ENCODE peak calls at places on chromosome 12, in ten cellular contexts. K is PC-3; J is mesothelial cell of epicardium; T is EL; Y is stimulated activated naive CD8-positive, alpha-beta T cell treated with anti-CD3 and anti-CD28 coated beads, Interleukin-15, Interleukin-2, amounts not matched to agents 100 U/mL and 50 U/mL, for 24 hours; A is fibroblast of lung; G is stimulated activated CD4-positive, alpha-beta T cell treated with anti-CD3 and anti-CD28 coated beads, Interleukin-2, amount 100 ng/mL, for 48 hours; I is fibroblast of pulmonary artery; S is stimulated activated CD8-positive, alpha-beta memory T cell treated with anti-CD3 and anti-CD28 coated beads, Interleukin-7, amount 100 ng/mL, for 4 hours; M is HEK293T. W is an unnamed sample.

GRCh38 chr12:128091931-128092330 is 175.0 kb upstream of the TMEM132C start:
- DNase-seq in K (no peak), J (no peak), M (no peak), A (no peak), T (no peak), S (no peak), G (no peak), Y (no peak), I (no peak), W (no peak)

GRCh38 chr12:100254876-100255275 is 12.0 kb downstream of the DEPDC4 start:
- DNase-seq in J (no peak), K (no peak), A (no peak), I (peak), G (no peak), M (no peak), T (peak), Y (no peak), S (no peak), W (no peak)

GRCh38 chr12:6390084-6390799 is 6.3 kb downstream of the LTBR start:
- DNase-seq in G (no peak), J (no peak), K (no peak), T (no peak), A (no peak), M (peak), I (no peak), Y (no peak), S (no peak), W (no peak)

GRCh38 chr12:3224530-3224903 is 147.3 kb downstream of the TSPAN9 start:
- DNase-seq in K (no peak), T (no peak), J (no peak), Y (no peak), M (no peak), S (no peak), A (no peak), G (no peak), I (no peak), W (peak)

GRCh38 chr12:4281173-4281654 is 7.7 kb downstream of the CCND2 start:
- DNase-seq in S (no peak), M (no peak), K (no peak), A (no peak), G (no peak), J (no peak), T (no peak), I (no peak), Y (no peak), W (no peak)

GRCh38 chr12:66120477-66120876 is 10.1 kb downstream of the LLPH start:
- DNase-seq in G (no peak), I (no peak), A (no peak), K (no peak), Y (no peak), S (no peak), M (no peak), T (no peak), J (no peak), W (no peak)

GRCh38 chr12:49367381-49368239 is at the start of gene SPATS2:
- DNase-seq in J (no peak), Y (no peak), G (no peak), K (no peak), M (no peak), S (peak), A (peak), T (peak), I (peak), W (peak)

GRCh38 chr12:88520436-88520820 is 59.8 kb downstream of the KITLG start:
- DNase-seq in G (no peak), J (no peak), K (no peak), I (peak), T (no peak), Y (no peak), S (no peak), A (peak), M (no peak), W (no peak)

GRCh38 chr12:121792607-121793500 is 634 bp downstream of the RHOF start:
- DNase-seq in J (no peak), M (no peak), A (no peak), I (no peak), K (peak), T (no peak), G (peak), S (no peak), Y (peak), W (peak)

GRCh38 chr12:82486524-82487235 is 128.4 kb downstream of the METTL25 start:
- DNase-seq in M (no peak), K (peak), G (no peak), T (no peak), Y (no peak), I (peak), J (no peak), S (no peak), A (peak), W (no peak)

GRCh38 chr12:107525063-107525718 is 160.4 kb upstream of the PWP1 start:
- DNase-seq in G (no peak), J (no peak), K (no peak), Y (no peak), I (no peak), S (no peak), M (no peak), T (no peak), A (no peak), W (no peak)

GRCh38 chr12:54933381-54933780 is 51.2 kb downstream of the TESPA1 start:
- DNase-seq in T (peak), J (no peak), K (peak), Y (no peak), I (peak), G (no peak), S (no peak), A (peak), M (no peak), W (no peak)

GRCh38 chr12:109744026-109744425 is 30.4 kb downstream of the FAM222A start:
- DNase-seq in G (no peak), Y (no peak), T (no peak), M (no peak), J (peak), K (no peak), S (no peak), A (no peak), I (no peak), W (peak)

GRCh38 chr12:62468394-62468793 is 1.8 kb downstream of the MON2 start:
- DNase-seq in T (no peak), A (no peak), Y (no peak), I (no peak), M (no peak), K (peak), G (no peak), S (no peak), J (no peak), W (no peak)

GRCh38 chr12:104551313-104551931 is 94.7 kb downstream of the CHST11 start:
- DNase-seq in Y (no peak), I (no peak), J (no peak), A (no peak), T (no peak), G (no peak), M (no peak), S (no peak), K (no peak), W (no peak)

W was measured in left ventricle myocardium superior.